ENCODE peak calls at places on chromosomes 11 and 22, in eight cellular contexts. G is activated B cell treated with CpG ODN at 0.5 μM for 24 hours, S is cardiac muscle cell, O is RWPE1, E is glutamatergic neuron, I is HFF-Myc, B is Peyer's patch, D is endothelial cell. C is an unnamed sample.
A peak's percentile ranks its signal among the peaks of the same experiment; 100 is the strongest.

GRCh38 chr11:1292644-1293618 is 16.5 kb downstream of the TOLLIP start:
- DNase-seq in D (no peak), S (no peak), I (no peak), B (peak; percentile 31), E (no peak), O (no peak), G (no peak), C (peak; percentile 16)

GRCh38 chr11:73752216-73752867 is 8.5 kb downstream of the RAB6A start:
- DNase-seq in O (no peak), I (no peak), E (no peak), S (peak; percentile 34), B (no peak), G (no peak), D (no peak), C (no peak)

GRCh38 chr11:8720868-8721739 is 38.5 kb downstream of the RPL27A start:
- DNase-seq in S (no peak), B (no peak), E (no peak), G (no peak), I (no peak), D (no peak), O (peak; percentile 82), C (no peak)

GRCh38 chr11:48005878-48006277 is 25.5 kb downstream of the PTPRJ start:
- DNase-seq in S (no peak), G (no peak), B (no peak), D (no peak), E (peak; percentile 49), O (no peak), I (no peak), C (no peak)

GRCh38 chr11:702731-703461 is 3.1 kb upstream of the EPS8L2 start:
- DNase-seq in G (no peak), B (peak; percentile 74), I (no peak), E (no peak), O (no peak), S (no peak), D (no peak), C (no peak)

GRCh38 chr11:36638586-36638985 is 40.5 kb upstream of the RAG2 start:
- DNase-seq in D (no peak), G (no peak), E (no peak), S (no peak), I (no peak), O (no peak), B (no peak), C (no peak)

GRCh38 chr22:45452565-45453449 is 39.3 kb downstream of the RIBC2 start:
- DNase-seq in E (no peak), I (no peak), S (no peak), O (no peak), B (no peak), D (no peak), G (no peak), C (no peak)

GRCh38 chr11:46260161-46260560 is 17.3 kb upstream of the CREB3L1 start:
- DNase-seq in I (no peak), O (no peak), S (no peak), E (no peak), D (no peak), B (no peak), G (no peak), C (no peak)

GRCh38 chr11:85783758-85784157 is 27.2 kb downstream of the SYTL2 start:
- DNase-seq in G (no peak), S (peak; percentile 37), B (no peak), E (no peak), I (no peak), D (no peak), O (no peak), C (no peak)

GRCh38 chr11:80638296-80638695 is 1197.5 kb upstream of the TENM4 start:
- DNase-seq in G (no peak), E (no peak), O (peak; percentile 70), S (no peak), D (no peak), B (no peak), I (no peak), C (no peak)

GRCh38 chr11:70430122-70430521 is 31.8 kb downstream of the CTTN start:
- DNase-seq in B (no peak), O (no peak), D (no peak), I (no peak), E (no peak), G (no peak), S (no peak), C (no peak)

GRCh38 chr11:57456960-57457642 is 3.2 kb upstream of the RTN4RL2 start:
- DNase-seq in I (no peak), O (peak; percentile 67), B (peak; percentile 94), G (peak; percentile 76), D (peak; percentile 89), S (peak; percentile 91), E (peak; percentile 93), C (peak; percentile 91)

GRCh38 chr11:105670811-105671210 is 60.9 kb downstream of the GRIA4 start:
- DNase-seq in I (no peak), S (no peak), O (no peak), B (no peak), G (no peak), D (no peak), E (no peak), C (no peak)

GRCh38 chr22:29917052-29917902 is 34.3 kb downstream of the MTMR3 start:
- DNase-seq in D (no peak), S (peak; percentile 64), B (no peak), G (no peak), O (no peak), E (no peak), I (no peak), C (no peak)

GRCh38 chr11:68890490-68891231 is 13.0 kb downstream of the MRPL21 start:
- DNase-seq in D (no peak), B (peak; percentile 55), I (peak; percentile 81), E (no peak), G (no peak), O (no peak), S (peak; percentile 80), C (no peak)

GRCh38 chr11:58502004-58502403 is 5.9 kb downstream of the OR5B21 start:
- DNase-seq in E (no peak), G (no peak), B (no peak), I (no peak), O (no peak), S (no peak), D (no peak), C (no peak)

GRCh38 chr11:117873828-117874125 is 2.7 kb downstream of the FXYD6 start:
- DNase-seq in E (no peak), G (no peak), I (no peak), B (no peak), D (no peak), O (no peak), S (no peak), C (no peak)

GRCh38 chr11:120354068-120354467 is 17.9 kb downstream of the ARHGEF12 start:
- DNase-seq in E (no peak), G (no peak), O (no peak), D (no peak), B (no peak), S (no peak), I (no peak), C (no peak)

GRCh38 chr11:55106391-55106790 is 155.6 kb upstream of the TRIM48 start:
- DNase-seq in B (no peak), D (no peak), S (no peak), E (no peak), G (no peak), O (no peak), I (no peak), C (no peak)

GRCh38 chr22:17191163-17191562 is 28.1 kb downstream of the ADA2 start:
- DNase-seq in S (peak; percentile 36), D (no peak), O (no peak), I (no peak), E (no peak), G (no peak), B (no peak), C (no peak)

GRCh38 chr11:112769573-112769972 is 191.6 kb upstream of the NCAM1 start:
- DNase-seq in O (no peak), S (no peak), I (no peak), D (no peak), G (no peak), B (no peak), E (no peak), C (no peak)

GRCh38 chr11:41206388-41206787 is 253.1 kb downstream of the LRRC4C start:
- DNase-seq in I (no peak), S (no peak), O (no peak), G (no peak), E (no peak), D (no peak), B (no peak), C (no peak)

DNA sequence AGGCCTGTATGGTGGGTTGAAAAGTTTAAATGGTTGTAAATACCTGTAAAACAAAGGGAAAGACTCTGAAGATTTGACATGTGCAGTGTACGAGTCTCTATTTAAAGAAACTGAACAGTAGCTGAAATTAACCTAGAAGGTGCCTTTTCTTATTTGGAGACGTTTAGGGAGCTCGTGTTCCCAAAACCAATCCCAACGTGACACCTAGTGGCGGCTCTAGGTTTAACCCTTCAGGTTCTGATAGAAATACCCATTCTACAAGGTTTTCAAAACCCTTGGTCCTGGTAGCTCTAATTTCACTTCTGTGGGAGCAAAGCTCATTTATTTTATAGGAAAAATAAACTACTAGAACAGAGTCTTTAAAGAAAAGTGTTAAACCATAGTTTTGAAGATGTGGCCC is 258.3 kb downstream of the LRRC4C start:
- DNase-seq in E (peak; percentile 73), B (no peak), D (peak; percentile 47), O (peak; percentile 29), I (peak; percentile 3), S (peak; percentile 19), G (no peak), C (no peak)
- TF ChIP-seq CTCF in E (peak; percentile 75), B (no peak), D (peak; percentile 61), O (peak; percentile 47), I (peak; percentile 44), S (peak; percentile 26), G (no peak), C (peak; percentile 54)

GRCh38 chr11:87101956-87102355 is 64.2 kb downstream of the TMEM135 start:
- DNase-seq in O (no peak), I (no peak), E (no peak), G (no peak), S (no peak), D (no peak), B (no peak), C (no peak)

GRCh38 chr11:87092159-87092558 is 54.4 kb downstream of the TMEM135 start:
- DNase-seq in E (no peak), O (peak; percentile 10), G (no peak), B (no peak), S (no peak), D (no peak), I (no peak), C (no peak)

GRCh38 chr11:87092567-87092966 is 54.8 kb downstream of the TMEM135 start:
- DNase-seq in O (no peak), B (no peak), G (no peak), S (no peak), I (no peak), E (no peak), D (no peak), C (no peak)

GRCh38 chr11:87097582-87097981 is 59.8 kb downstream of the TMEM135 start:
- DNase-seq in I (no peak), O (peak; percentile 31), S (peak; percentile 58), G (no peak), B (peak; percentile 78), E (peak; percentile 53), D (peak; percentile 55), C (no peak)
- TF ChIP-seq CTCF in I (peak; percentile 69), O (peak; percentile 44), S (peak; percentile 79), G (no peak), B (no peak), E (peak; percentile 76), D (peak; percentile 71), C (peak; percentile 34)

GRCh38 chr11:16860632-16861031 is 122.2 kb downstream of the C11orf58 start:
- DNase-seq in B (no peak), O (no peak), D (no peak), E (no peak), G (no peak), I (no peak), S (peak; percentile 49), C (no peak)
- TF ChIP-seq CTCF in B (no peak), O (no peak), D (no peak), E (no peak), G (no peak), I (no peak), S (no peak), C (no peak)

GRCh38 chr22:44369241-44369652 is 56.5 kb upstream of the SHISAL1 start:
- DNase-seq in O (no peak), B (no peak), D (peak; percentile 29), S (no peak), G (no peak), E (peak; percentile 38), I (no peak), C (no peak)
- TF ChIP-seq CTCF in O (no peak), B (no peak), D (peak; percentile 55), S (peak; percentile 17), G (no peak), E (peak; percentile 45), I (peak; percentile 19), C (no peak)